ENCODE peak calls at places on chromosomes 7 and 10, in eight cellular contexts. W, Z, H, I, S, J, M and Y are unnamed samples. For H3K9me3, the result is how much of the 10 kb centered on the place peaks cover.

GRCh38 chr7:155850001-155850436 is 37.8 kb upstream of the SHH start:
- DNase-seq in W (no peak), Z (no peak), H (no peak), I (no peak), S (no peak), J (no peak), M (no peak), Y (no peak)

GRCh38 chr10:96538683-96539082 is 25.0 kb upstream of the TLL2 start:
- DNase-seq in W (no peak), Z (no peak), H (no peak), I (no peak), S (no peak), J (no peak), M (no peak), Y (no peak)

GRCh38 chr10:26755443-26755903 is 58.0 kb downstream of the PDSS1 start:
- DNase-seq in W (peak), Z (no peak), H (peak), I (no peak), S (peak), J (no peak), M (peak), Y (no peak)

GRCh38 chr10:119190353-119190752 is 11.7 kb upstream of the PRDX3 start:
- DNase-seq in W (peak), Z (no peak), H (peak), I (no peak), S (peak), J (no peak), M (peak), Y (no peak)

GRCh38 chr10:89119651-89120050 is 87.5 kb downstream of the CH25H start:
- DNase-seq in W (no peak), Z (no peak), H (no peak), I (no peak), S (no peak), J (no peak), M (no peak), Y (no peak)

GRCh38 chr10:34281661-34282060 is 533.4 kb downstream of the PARD3 start:
- DNase-seq in W (no peak), Z (no peak), H (no peak), I (no peak), S (no peak), J (no peak), M (no peak), Y (no peak)

GRCh38 chr7:140200102-140200989 is 23.6 kb upstream of the KDM7A start:
- DNase-seq in W (no peak), Z (no peak), H (peak), I (no peak), S (peak), J (no peak), M (peak), Y (no peak)

GRCh38 chr7:80335473-80336232 is 176.2 kb downstream of the GNAT3 start:
- DNase-seq in W (no peak), Z (no peak), H (no peak), I (no peak), S (peak), J (no peak), M (no peak), Y (no peak)

GRCh38 chr7:8035190-8035589 is 66.6 kb downstream of the GLCCI1 start:
- DNase-seq in W (no peak), Z (no peak), H (no peak), I (no peak), S (no peak), J (no peak), M (no peak), Y (no peak)

GRCh38 chr7:141355057-141355456 is 196.2 kb upstream of the AGK start:
- DNase-seq in W (no peak), Z (no peak), H (peak), I (no peak), S (no peak), J (no peak), M (peak), Y (no peak)

GRCh38 chr7:19113855-19114590 is 3.4 kb downstream of the TWIST1 start:
- DNase-seq in W (no peak), Z (no peak), H (peak), I (no peak), S (peak), J (peak), M (peak), Y (no peak)

DNA sequence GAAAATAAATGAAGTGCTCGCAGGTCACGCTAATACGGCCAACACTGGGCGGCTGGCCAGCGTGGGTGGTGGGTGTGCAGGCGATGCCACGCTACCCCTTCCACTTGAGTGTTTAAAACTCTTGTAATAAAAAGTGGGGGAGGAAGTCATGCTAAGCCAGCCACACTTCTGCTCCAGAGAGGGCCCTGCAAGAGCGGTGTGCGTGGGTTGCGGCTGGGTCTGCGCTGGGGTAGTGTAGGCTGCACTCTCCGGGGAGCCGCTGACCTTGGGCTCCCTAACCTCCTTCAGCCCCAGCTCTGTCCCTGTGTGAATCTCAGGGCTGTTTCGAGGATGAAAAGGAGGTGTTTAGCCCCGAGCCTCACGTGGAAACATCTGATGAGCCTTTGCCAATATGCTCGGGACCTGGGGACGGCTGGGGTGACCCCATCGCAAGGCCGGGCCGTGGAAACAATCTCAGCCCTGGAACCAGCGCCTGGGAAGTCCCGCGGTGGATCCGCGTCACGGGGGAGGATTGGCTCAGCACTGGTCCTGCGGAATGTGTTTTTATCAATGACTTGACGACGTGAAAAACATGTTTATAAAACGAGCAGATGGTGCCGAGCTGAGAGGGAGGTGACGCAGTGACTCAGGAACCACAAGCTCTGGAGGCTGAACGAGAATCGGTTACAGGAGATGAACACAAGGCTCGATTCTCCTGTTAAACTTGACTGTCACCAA is 278.5 kb downstream of the DNAJB6 start:
- DNase-seq in W (no peak), Z (no peak), H (no peak), I (no peak), S (peak), J (no peak), M (no peak), Y (peak)
- H3K9me3 ChIP-seq in W (under half), Z (under half), H (under half), I (under half), S (half or more), J (under half), M (under half), Y (under half)

GRCh38 chr7:158389514-158390425 is 197.9 kb downstream of the PTPRN2 start:
- DNase-seq in W (no peak), Z (no peak), H (no peak), I (peak), S (no peak), J (no peak), M (no peak), Y (peak)
- H3K9me3 ChIP-seq in W (under half), Z (under half), H (under half), I (under half), S (half or more), J (under half), M (under half), Y (under half)

GRCh38 chr7:158371856-158372255 is 215.8 kb downstream of the PTPRN2 start:
- DNase-seq in W (no peak), Z (no peak), H (no peak), I (no peak), S (no peak), J (no peak), M (no peak), Y (peak)
- H3K9me3 ChIP-seq in W (under half), Z (under half), H (under half), I (under half), S (under half), J (under half), M (under half), Y (under half)

DNA sequence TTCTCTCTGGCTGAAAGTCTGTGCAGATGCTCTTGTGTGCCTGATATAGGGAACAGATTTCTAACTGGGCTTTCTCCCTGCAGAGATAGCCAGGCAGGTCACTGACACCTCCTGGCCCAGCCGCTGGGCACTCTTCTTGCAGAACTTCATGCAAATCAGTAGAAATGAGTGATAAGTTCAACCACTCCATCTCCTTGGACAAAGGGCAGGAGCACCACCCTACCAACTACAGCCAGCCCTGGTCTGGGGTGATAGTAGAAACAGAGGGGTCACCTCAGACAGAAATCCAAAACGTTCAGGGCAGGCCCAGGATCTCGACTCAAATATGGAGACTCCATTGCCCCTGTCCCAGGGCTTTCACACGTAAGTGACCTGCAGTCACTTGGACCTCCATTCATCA is 917.8 kb upstream of the ZNF722 start:
- DNase-seq in W (no peak), Z (no peak), H (no peak), I (no peak), S (no peak), J (no peak), M (no peak), Y (no peak)
- H3K9me3 ChIP-seq in W (under half), Z (under half), H (under half), I (under half), S (under half), J (under half), M (under half), Y (under half)

DNA sequence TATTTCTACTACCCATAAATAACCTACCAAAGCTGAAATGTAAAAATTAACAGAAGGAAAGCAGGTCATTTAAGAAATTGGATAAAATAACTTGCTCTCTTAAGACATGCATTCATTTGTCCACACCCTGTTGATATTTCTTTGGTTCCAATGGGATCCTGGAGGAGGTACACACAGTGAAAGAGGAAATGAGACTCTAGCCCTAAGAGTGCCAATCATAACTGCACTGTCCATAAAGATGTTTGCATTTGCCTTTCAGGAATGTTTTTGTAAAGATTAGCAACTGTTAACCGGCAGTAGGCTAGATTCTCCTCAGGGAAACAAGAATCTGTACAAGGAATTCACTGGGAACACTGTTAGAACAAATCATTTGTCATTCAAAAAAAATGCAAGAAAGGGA is 61.0 kb downstream of the MEOX2 start:
- DNase-seq in W (no peak), Z (no peak), H (no peak), I (no peak), S (no peak), J (no peak), M (peak), Y (no peak)
- H3K9me3 ChIP-seq in W (under half), Z (under half), H (under half), I (under half), S (under half), J (under half), M (under half), Y (under half)

DNA sequence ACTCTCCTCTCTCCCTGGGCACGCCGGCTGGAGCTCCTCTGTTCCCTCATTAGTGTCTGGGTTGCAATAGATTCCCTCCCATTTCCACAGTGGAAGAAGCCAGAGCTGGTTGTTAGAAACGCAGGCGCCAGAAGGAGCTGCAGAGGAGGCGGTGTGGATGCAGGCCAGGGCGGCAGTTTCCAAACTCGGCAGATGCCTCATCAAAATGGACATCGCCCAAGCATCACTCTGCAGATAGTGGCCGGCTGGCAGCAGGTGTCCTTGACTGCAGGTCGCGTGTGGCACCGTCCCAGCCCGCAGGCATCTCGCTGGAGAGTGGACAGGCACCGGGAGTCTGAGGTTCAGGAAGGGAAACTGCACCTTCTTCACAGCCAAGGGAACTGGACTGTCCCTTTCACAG is 201.8 kb downstream of the TCERG1L start:
- DNase-seq in W (no peak), Z (no peak), H (no peak), I (no peak), S (no peak), J (no peak), M (no peak), Y (no peak)
- H3K9me3 ChIP-seq in W (under half), Z (under half), H (under half), I (under half), S (under half), J (under half), M (under half), Y (under half)

DNA sequence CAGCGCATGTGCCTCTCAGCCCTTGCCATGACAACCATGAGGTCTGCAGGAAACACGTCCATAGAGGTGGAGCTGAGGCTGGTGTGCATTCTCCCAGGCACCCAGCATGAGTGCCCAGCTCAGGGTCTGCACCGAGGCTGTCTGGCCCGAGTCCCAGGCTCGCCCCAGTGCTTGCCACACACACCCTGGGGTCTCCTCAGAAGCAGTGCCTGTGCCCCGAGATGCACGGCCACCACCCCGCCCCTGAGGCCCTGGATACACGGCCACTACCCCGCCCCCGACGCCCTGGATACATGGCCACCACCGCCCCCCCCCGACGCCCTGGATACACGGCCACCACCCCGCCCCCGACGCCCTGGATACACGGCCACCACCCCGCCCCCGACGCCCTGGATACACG is 529.7 kb downstream of the DNAJB6 start:
- DNase-seq in W (no peak), Z (no peak), H (no peak), I (no peak), S (no peak), J (no peak), M (no peak), Y (no peak)
- H3K9me3 ChIP-seq in W (under half), Z (under half), H (under half), I (under half), S (half or more), J (under half), M (under half), Y (under half)

DNA sequence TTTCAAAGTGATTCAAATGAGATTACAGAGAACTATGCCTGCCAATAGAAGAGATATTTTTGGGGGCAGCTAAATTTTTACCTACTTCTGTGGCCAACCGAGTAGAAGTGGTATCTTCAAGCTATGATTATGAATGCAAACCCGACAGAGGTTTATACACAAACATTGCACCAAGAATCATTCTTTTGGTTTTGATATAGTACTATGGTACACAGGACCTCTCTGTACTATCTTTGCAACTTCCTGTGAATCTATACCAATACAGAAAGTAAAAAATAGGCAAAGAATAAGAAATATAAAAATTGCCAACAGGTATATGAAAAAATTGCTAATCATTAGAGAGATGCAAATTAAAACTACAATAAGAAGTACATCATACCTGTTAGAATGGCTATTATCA is 103.2 kb upstream of the VIPR2 start:
- DNase-seq in W (no peak), Z (no peak), H (no peak), I (no peak), S (no peak), J (no peak), M (no peak), Y (no peak)
- H3K9me3 ChIP-seq in W (under half), Z (under half), H (under half), I (under half), S (under half), J (under half), M (under half), Y (under half)

GRCh38 chr7:57370739-57371098 is 79.3 kb upstream of the ZNF716 start:
- DNase-seq in W (no peak), Z (no peak), H (no peak), I (no peak), S (no peak), J (no peak), M (no peak), Y (no peak)

GRCh38 chr7:57364933-57365710 is 84.9 kb upstream of the ZNF716 start:
- DNase-seq in W (no peak), Z (no peak), H (no peak), I (no peak), S (no peak), J (no peak), M (no peak), Y (no peak)

GRCh38 chr7:57367171-57367570 is 82.8 kb upstream of the ZNF716 start:
- DNase-seq in W (no peak), Z (no peak), H (no peak), I (no peak), S (no peak), J (no peak), M (no peak), Y (no peak)

GRCh38 chr7:57375783-57376182 is 74.2 kb upstream of the ZNF716 start:
- DNase-seq in W (no peak), Z (no peak), H (no peak), I (no peak), S (no peak), J (no peak), M (no peak), Y (no peak)

DNA sequence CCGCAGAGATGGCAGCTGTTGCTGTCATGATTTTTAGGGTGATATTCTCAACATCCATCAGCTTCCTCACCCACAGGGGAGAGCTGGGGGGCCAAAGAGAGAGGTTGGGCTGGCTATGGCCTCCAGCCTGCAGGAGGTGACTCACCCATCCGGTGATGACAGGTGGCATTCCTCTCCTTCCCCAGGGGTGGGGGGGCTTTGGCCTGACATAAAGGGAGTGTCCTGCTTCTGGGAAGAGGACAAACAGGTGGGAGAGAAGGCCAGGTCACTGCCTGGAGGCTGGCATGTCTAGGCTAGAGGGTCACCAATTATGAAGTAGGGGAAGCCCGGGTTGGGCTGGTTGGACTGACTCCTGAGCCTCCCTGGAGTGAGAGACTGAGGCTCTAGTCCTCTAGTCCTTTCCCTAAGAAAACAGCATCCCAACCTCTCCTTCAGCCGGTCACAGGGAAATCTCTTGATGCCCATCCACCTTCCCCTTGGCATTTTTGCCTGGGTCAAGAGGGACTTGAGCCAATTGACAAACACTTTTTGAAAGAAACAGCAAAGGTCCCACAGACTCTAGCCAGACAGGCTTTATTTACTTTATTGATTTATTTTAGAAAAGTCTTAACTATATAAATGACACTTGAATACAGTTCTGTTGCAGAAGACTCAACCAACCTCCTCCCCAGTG is 79.8 kb upstream of the ZNF716 start:
- DNase-seq in W (no peak), Z (no peak), H (no peak), I (no peak), S (no peak), J (no peak), M (no peak), Y (no peak)
- H3K9me3 ChIP-seq in W (under half), Z (under half), H (under half), I (under half), S (under half), J (under half), M (under half), Y (under half)

DNA sequence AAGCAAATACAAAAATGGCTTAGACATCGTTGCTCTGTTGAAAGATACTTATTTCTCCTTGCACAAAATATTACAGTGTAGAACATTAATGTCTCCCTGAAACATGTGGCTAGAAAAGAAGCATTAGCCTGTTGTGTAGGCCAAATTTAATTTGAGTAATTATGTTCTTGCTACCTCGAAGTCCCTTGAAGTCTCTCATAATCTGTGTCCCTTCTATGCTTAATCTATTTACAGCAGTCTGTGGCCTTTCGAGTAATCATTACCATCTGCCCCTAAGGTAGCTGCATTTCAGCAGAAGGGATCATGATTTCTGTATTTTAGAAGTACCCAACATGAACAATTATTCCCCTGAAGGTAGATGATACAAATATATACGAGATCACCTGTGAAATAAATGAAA is 615.2 kb downstream of the GRM8 start:
- DNase-seq in W (no peak), Z (no peak), H (no peak), I (no peak), S (no peak), J (peak), M (no peak), Y (no peak)
- H3K9me3 ChIP-seq in W (under half), Z (under half), H (under half), I (under half), S (under half), J (under half), M (under half), Y (under half)